ENCODE peak calls at places on chromosomes 7 and 10, in six cellular contexts. A is kidney; L is hepatocyte; U is stomach; F is cardiac muscle cell; M is CD4-positive, alpha-beta memory T cell. T is an unnamed sample.

GRCh38 chr7:1813394-1814088 is 143.5 kb downstream of the ELFN1 start:
- DNase-seq in M (no peak), A (peak; percentile 54), U (peak; percentile 23), F (no peak), L (no peak), T (no peak)

GRCh38 chr10:49831352-49832040 is 69.4 kb upstream of the OGDHL start:
- DNase-seq in L (no peak), A (no peak), F (peak; percentile 18), M (no peak), U (no peak), T (no peak)

GRCh38 chr7:23299770-23300300 is 696 bp downstream of the MALSU1 start:
- DNase-seq in F (peak; percentile 23), A (no peak), M (no peak), U (no peak), L (no peak), T (no peak)

GRCh38 chr10:83371696-83372490 is 767.4 kb upstream of the GHITM start:
- DNase-seq in U (no peak), A (no peak), F (no peak), L (no peak), M (no peak), T (no peak)

GRCh38 chr10:14608381-14609001 is 166.2 kb downstream of the FAM107B start:
- DNase-seq in L (no peak), A (no peak), F (no peak), M (no peak), U (no peak), T (peak; percentile 66)

GRCh38 chr7:154919324-154920222 is 83.4 kb downstream of the PAXIP1 start:
- DNase-seq in L (no peak), U (no peak), M (no peak), A (no peak), F (no peak), T (no peak)

GRCh38 chr10:28532223-28532508 is 752 bp upstream of the WAC start:
- DNase-seq in U (no peak), L (no peak), M (no peak), F (no peak), A (no peak), T (peak; percentile 71)

GRCh38 chr10:65143723-65144122 is 1622.5 kb downstream of the REEP3 start:
- DNase-seq in M (no peak), L (no peak), F (no peak), A (no peak), U (no peak), T (no peak)

GRCh38 chr7:80312139-80312661 is 177.6 kb downstream of the GNAI1 start:
- DNase-seq in L (peak; percentile 51), A (no peak), M (no peak), U (no peak), F (peak; percentile 89), T (peak; percentile 14)

GRCh38 chr7:5426226-5426475 is 2.5 kb upstream of the TNRC18 start:
- DNase-seq in M (no peak), L (no peak), F (no peak), U (no peak), A (no peak), T (no peak)

GRCh38 chr7:597348-598178 is 77.9 kb upstream of the PDGFA start:
- DNase-seq in F (no peak), A (peak; percentile 59), M (no peak), U (no peak), L (no peak), T (no peak)

GRCh38 chr10:25502453-25502852 is 327.7 kb downstream of the GPR158 start:
- DNase-seq in U (no peak), M (no peak), L (no peak), F (no peak), A (no peak), T (no peak)

GRCh38 chr10:99740261-99740660 is 8.2 kb downstream of the CUTC start:
- DNase-seq in M (no peak), F (no peak), L (no peak), U (no peak), A (no peak), T (no peak)

GRCh38 chr10:102613761-102614160 is 30.5 kb upstream of the TRIM8 start:
- DNase-seq in M (no peak), A (peak; percentile 36), L (no peak), F (no peak), U (no peak), T (no peak)

GRCh38 chr10:14438057-14438456 is 107.3 kb upstream of the FRMD4A start:
- DNase-seq in F (no peak), M (no peak), A (no peak), U (no peak), L (no peak), T (no peak)

GRCh38 chr10:51806079-51806835 is 106.9 kb upstream of the CSTF2T start:
- DNase-seq in A (no peak), L (no peak), U (no peak), F (no peak), M (no peak), T (peak; percentile 11)

GRCh38 chr10:76723781-76724336 is 913.7 kb downstream of the KCNMA1 start:
- DNase-seq in M (no peak), F (no peak), U (no peak), L (no peak), A (no peak), T (no peak)

GRCh38 chr7:128863433-128863989 is 855 bp downstream of the ATP6V1F start:
- DNase-seq in A (no peak), M (peak; percentile 43), F (peak; percentile 77), L (peak; percentile 78), U (peak; percentile 42), T (peak; percentile 75)

GRCh38 chr7:44534501-44534900 is 6.6 kb downstream of the NPC1L1 start:
- DNase-seq in F (peak; percentile 46), A (no peak), L (peak; percentile 56), U (no peak), M (peak; percentile 43), T (peak; percentile 70)

GRCh38 chr10:68082815-68083395 is 7.8 kb upstream of the HERC4 start:
- DNase-seq in F (peak; percentile 56), A (no peak), L (no peak), M (no peak), U (no peak), T (no peak)

GRCh38 chr7:36898186-36898585 is 173.9 kb upstream of the AOAH start:
- DNase-seq in U (no peak), M (no peak), A (no peak), F (no peak), L (no peak), T (no peak)

GRCh38 chr7:130926021-130926691 is 192.1 kb upstream of the KLF14 start:
- DNase-seq in U (no peak), M (no peak), F (no peak), L (no peak), A (no peak), T (no peak)

GRCh38 chr7:151251926-151252835 is 3.7 kb upstream of the SMARCD3 start:
- DNase-seq in F (peak; percentile 87), L (peak; percentile 88), A (peak; percentile 90), M (no peak), U (peak; percentile 70), T (peak; percentile 84)

GRCh38 chr7:151254316-151254715 is 5.8 kb upstream of the SMARCD3 start:
- DNase-seq in M (no peak), U (no peak), L (no peak), A (peak; percentile 63), F (no peak), T (no peak)

GRCh38 chr7:151254851-151255250 is 6.4 kb upstream of the SMARCD3 start:
- DNase-seq in F (no peak), U (no peak), L (no peak), M (no peak), A (peak; percentile 57), T (no peak)

GRCh38 chr7:151251328-151251925 is 2.9 kb upstream of the SMARCD3 start:
- DNase-seq in U (peak; percentile 55), M (no peak), A (peak; percentile 88), L (peak; percentile 64), F (peak; percentile 80), T (peak; percentile 72)

GRCh38 chr7:151252961-151253691 is 4.6 kb upstream of the SMARCD3 start:
- DNase-seq in U (no peak), F (no peak), L (no peak), M (no peak), A (peak; percentile 57), T (no peak)
- H3K4me3 ChIP-seq in U (no peak overlapping the region), F (no peak overlapping the region), L (peak overlapping the region; percentile 64), M (no peak overlapping the region), A (no peak overlapping the region), T (peak overlapping the region; percentile 75)

GRCh38 chr10:34932235-34932634 is 117.1 kb upstream of the PARD3 start:
- DNase-seq in A (no peak), F (no peak), U (no peak), M (no peak), L (no peak), T (no peak)

GRCh38 chr10:34936061-34936460 is 121.0 kb upstream of the PARD3 start:
- DNase-seq in F (no peak), M (no peak), L (no peak), U (no peak), A (no peak), T (no peak)

GRCh38 chr10:34933676-34934075 is 118.6 kb upstream of the PARD3 start:
- DNase-seq in A (peak; percentile 90), F (peak; percentile 68), L (no peak), M (no peak), U (no peak), T (no peak)

DNA sequence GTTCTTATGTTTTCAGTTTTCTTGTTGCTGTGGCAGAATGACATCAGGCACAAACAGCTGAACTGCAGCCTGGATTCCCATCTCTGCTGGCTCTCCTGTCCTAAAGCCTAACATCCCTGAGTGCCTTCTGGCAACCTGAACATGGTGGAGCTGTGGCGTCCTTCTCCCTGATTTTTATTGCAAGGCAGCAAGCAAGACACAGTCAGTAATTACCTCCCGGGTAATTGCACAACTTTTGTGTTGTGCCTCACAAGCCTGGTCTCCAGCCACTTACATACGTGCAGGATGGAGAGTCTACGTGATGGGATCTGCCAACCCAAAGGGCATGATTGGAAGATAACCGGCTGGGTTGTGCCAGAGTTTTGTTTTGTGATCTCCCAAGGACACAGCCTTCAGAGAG is 116.1 kb upstream of the PARD3 start:
- DNase-seq in A (no peak), M (no peak), L (no peak), F (no peak), U (no peak), T (no peak)
- H3K4me1 ChIP-seq in A (no peaks in the 10 kb centered on the region), M (no peaks in the 10 kb centered on the region), L (no peaks in the 10 kb centered on the region), F (no peaks in the 10 kb centered on the region), U (no peaks in the 10 kb centered on the region), T (no peaks in the 10 kb centered on the region)

GRCh38 chr10:114730291-114730690 is 72.2 kb upstream of the ABLIM1 start:
- DNase-seq in M (no peak), L (no peak), U (no peak), A (no peak), F (no peak), T (no peak)

GRCh38 chr10:114726820-114727271 is 68.8 kb upstream of the ABLIM1 start:
- DNase-seq in A (no peak), M (no peak), U (no peak), L (no peak), F (no peak), T (no peak)

GRCh38 chr10:114732931-114733330 is 74.9 kb upstream of the ABLIM1 start:
- DNase-seq in F (no peak), M (no peak), U (no peak), A (no peak), L (no peak), T (no peak)

GRCh38 chr10:114728325-114728724 is 70.2 kb upstream of the ABLIM1 start:
- DNase-seq in U (no peak), L (no peak), A (no peak), M (no peak), F (no peak), T (no peak)

GRCh38 chr10:114729103-114729659 is 71.1 kb upstream of the ABLIM1 start:
- DNase-seq in L (no peak), F (no peak), A (no peak), U (no peak), M (no peak), T (no peak)
- H3K4me3 ChIP-seq in L (no peak overlapping the region), F (no peak overlapping the region), A (no peak overlapping the region), U (no peak overlapping the region), M (no peak overlapping the region), T (no peak overlapping the region)

GRCh38 chr10:10935032-10935431 is 82.6 kb upstream of the CELF2 start:
- DNase-seq in M (no peak), L (no peak), F (no peak), U (no peak), A (no peak), T (no peak)
- H3K4me1 ChIP-seq in M (no peaks in the 10 kb centered on the region), L (no peaks in the 10 kb centered on the region), F (no peaks in the 10 kb centered on the region), U (no peaks in the 10 kb centered on the region), A (no peaks in the 10 kb centered on the region), T (peaks cover 18% of the 10 kb centered on the region)